ENCODE peak calls at places on chromosome 10, in five cellular contexts. V, B, N, G and M are unnamed samples.

GRCh38 chr10:71880425-71881306 is 29.6 kb upstream of the PSAP start:
- DNase-seq in V (peak; percentile 14), B (no peak), N (no peak), G (no peak), M (no peak)

GRCh38 chr10:43734716-43735115 is 86.0 kb upstream of the ZNF32 start:
- DNase-seq in V (peak; percentile 8), B (no peak), N (no peak), G (no peak), M (no peak)

GRCh38 chr10:30002438-30003266 is 56.7 kb downstream of the JCAD start:
- DNase-seq in V (peak; percentile 88), B (no peak), N (peak; percentile 74), G (peak; percentile 17), M (no peak)

GRCh38 chr10:103241262-103242011 is 4.2 kb upstream of the RPEL1 start:
- DNase-seq in V (peak; percentile 88), B (no peak), N (no peak), G (no peak), M (no peak)

GRCh38 chr10:126950401-126951105 is 45.3 kb downstream of the DOCK1 start:
- DNase-seq in V (no peak), B (no peak), N (no peak), G (no peak), M (no peak)

GRCh38 chr10:98172495-98172894 is 38.0 kb downstream of the R3HCC1L start:
- DNase-seq in V (no peak), B (no peak), N (no peak), G (no peak), M (no peak)

GRCh38 chr10:131174651-131175540 is 136.6 kb downstream of the TCERG1L start:
- DNase-seq in V (no peak), B (no peak), N (no peak), G (no peak), M (no peak)

GRCh38 chr10:126119591-126119990 is 223.2 kb downstream of the FANK1 start:
- DNase-seq in V (peak; percentile 72), B (no peak), N (no peak), G (no peak), M (no peak)

GRCh38 chr10:54800677-54801480 is at the start of gene PCDH15:
- DNase-seq in V (peak; percentile 17), B (peak; percentile 19), N (no peak), G (peak; percentile 80), M (no peak)

GRCh38 chr10:26869528-26869927 is 8.8 kb upstream of the ABI1 start:
- DNase-seq in V (peak; percentile 71), B (no peak), N (peak; percentile 32), G (no peak), M (no peak)

GRCh38 chr10:33066558-33067236 is 108.7 kb upstream of the ITGB1 start:
- DNase-seq in V (peak; percentile 20), B (no peak), N (no peak), G (no peak), M (no peak)

GRCh38 chr10:71697938-71698709 is 21.5 kb downstream of the C10orf105 start:
- DNase-seq in V (no peak), B (no peak), N (peak; percentile 62), G (no peak), M (no peak)

GRCh38 chr10:73561192-73561591 is 29.9 kb downstream of the USP54 start:
- DNase-seq in V (no peak), B (no peak), N (no peak), G (no peak), M (no peak)

GRCh38 chr10:96584035-96584434 is 2.8 kb downstream of the TM9SF3 start:
- DNase-seq in V (no peak), B (no peak), N (no peak), G (no peak), M (no peak)

GRCh38 chr10:119521443-119522204 is 20.9 kb downstream of the RGS10 start:
- DNase-seq in V (peak; percentile 81), B (no peak), N (no peak), G (no peak), M (no peak)

GRCh38 chr10:110356628-110357245 is 52.0 kb upstream of the SMNDC1 start:
- DNase-seq in V (peak; percentile 65), B (no peak), N (peak; percentile 87), G (no peak), M (no peak)

GRCh38 chr10:124004372-124004928 is 88.9 kb downstream of the CHST15 start:
- DNase-seq in V (no peak), B (no peak), N (no peak), G (no peak), M (no peak)

GRCh38 chr10:62735464-62736188 is 68.9 kb upstream of the ADO start:
- DNase-seq in V (no peak), B (no peak), N (no peak), G (no peak), M (no peak)

GRCh38 chr10:11702264-11702663 is 39.9 kb upstream of the ECHDC3 start:
- DNase-seq in V (no peak), B (no peak), N (no peak), G (no peak), M (no peak)

GRCh38 chr10:119834188-119834587 is 38.5 kb downstream of the MCMBP start:
- DNase-seq in V (no peak), B (no peak), N (peak; percentile 20), G (no peak), M (no peak)

GRCh38 chr10:26573674-26574073 is 123.8 kb upstream of the PDSS1 start:
- DNase-seq in V (no peak), B (no peak), N (no peak), G (no peak), M (no peak)

GRCh38 chr10:25493122-25493893 is 318.5 kb downstream of the GPR158 start:
- DNase-seq in V (peak; percentile 73), B (no peak), N (no peak), G (no peak), M (no peak)

GRCh38 chr10:19918800-19919199 is 102.6 kb downstream of the PLXDC2 start:
- DNase-seq in V (peak; percentile 15), B (no peak), N (no peak), G (peak; percentile 55), M (no peak)

GRCh38 chr10:22453948-22454347 is 108.7 kb downstream of the SPAG6 start:
- DNase-seq in V (no peak), B (no peak), N (no peak), G (peak; percentile 73), M (no peak)

GRCh38 chr10:103845983-103846382 is 9.4 kb downstream of the SH3PXD2A start:
- DNase-seq in V (no peak), B (no peak), N (peak; percentile 40), G (no peak), M (no peak)

GRCh38 chr10:91552706-91553105 is 80.2 kb downstream of the PPP1R3C start:
- DNase-seq in V (peak; percentile 15), B (no peak), N (no peak), G (no peak), M (no peak)

GRCh38 chr10:60367431-60367830 is 22.2 kb downstream of the ANK3 start:
- DNase-seq in V (no peak), B (no peak), N (no peak), G (no peak), M (no peak)

GRCh38 chr10:118792501-118792900 is 37.7 kb upstream of the CACUL1 start:
- DNase-seq in V (peak; percentile 30), B (no peak), N (no peak), G (no peak), M (peak; percentile 27)